ENCODE peak calls at places on chromosomes 2 and 18, in four cellular contexts. G is IMR-90, S is HCT116, U is neuronal stem cell. T is an unnamed sample. For H3K9me3, the result is how much of the 10 kb centered on the place peaks cover.

GRCh38 chr2:8794923-8795825 is 42.2 kb downstream of the KIDINS220 start:
- DNase-seq in S (no peak), G (peak), U (no peak), T (no peak)

GRCh38 chr2:149038442-149039212 is at the start of gene LYPD6B:
- DNase-seq in S (no peak), U (no peak), G (no peak), T (peak)

GRCh38 chr2:109607766-109608165 is 6.0 kb downstream of the SEPTIN10 start:
- DNase-seq in G (peak), S (no peak), U (no peak), T (peak)

GRCh38 chr2:128367601-128368359 is 49.1 kb upstream of the HS6ST1 start:
- DNase-seq in U (no peak), S (no peak), G (no peak), T (no peak)

GRCh38 chr2:232588680-232589585 is 38.4 kb downstream of the EIF4E2 start:
- DNase-seq in S (no peak), G (peak), U (no peak), T (peak)

GRCh38 chr2:234919711-234920110 is 32.1 kb upstream of the SH3BP4 start:
- DNase-seq in U (no peak), S (no peak), G (peak), T (peak)

GRCh38 chr2:160425794-160426193 is 67.8 kb downstream of the RBMS1 start:
- DNase-seq in G (no peak), S (no peak), U (no peak), T (no peak)

GRCh38 chr2:208415255-208415654 is 8.7 kb downstream of the PTH2R start:
- DNase-seq in U (no peak), G (no peak), S (no peak), T (no peak)

GRCh38 chr2:121831841-121832240 is 76.4 kb downstream of the TSN start:
- DNase-seq in S (no peak), G (no peak), U (no peak), T (no peak)

GRCh38 chr2:148565272-148565894 is 79.2 kb upstream of the EPC2 start:
- DNase-seq in U (no peak), G (no peak), S (no peak), T (no peak)

GRCh38 chr2:224410946-224411561 is 9.1 kb upstream of the FAM124B start:
- DNase-seq in S (no peak), G (peak), U (no peak), T (peak)

GRCh38 chr2:217142649-217143266 is 282.9 kb upstream of the TNP1 start:
- DNase-seq in S (peak), G (no peak), U (no peak), T (peak)

GRCh38 chr2:181138816-181139215 is 158.4 kb downstream of the UBE2E3 start:
- DNase-seq in G (peak), U (no peak), S (no peak), T (peak)

GRCh38 chr2:41920812-41921211 is 127.0 kb upstream of the PKDCC start:
- DNase-seq in S (no peak), G (no peak), U (no peak), T (no peak)

GRCh38 chr2:240491483-240491882 is 56.0 kb downstream of the GPC1 start:
- DNase-seq in S (no peak), U (no peak), G (no peak), T (no peak)
- H3K9me3 ChIP-seq in S (under half), U (under half), G (under half), T (under half)

DNA sequence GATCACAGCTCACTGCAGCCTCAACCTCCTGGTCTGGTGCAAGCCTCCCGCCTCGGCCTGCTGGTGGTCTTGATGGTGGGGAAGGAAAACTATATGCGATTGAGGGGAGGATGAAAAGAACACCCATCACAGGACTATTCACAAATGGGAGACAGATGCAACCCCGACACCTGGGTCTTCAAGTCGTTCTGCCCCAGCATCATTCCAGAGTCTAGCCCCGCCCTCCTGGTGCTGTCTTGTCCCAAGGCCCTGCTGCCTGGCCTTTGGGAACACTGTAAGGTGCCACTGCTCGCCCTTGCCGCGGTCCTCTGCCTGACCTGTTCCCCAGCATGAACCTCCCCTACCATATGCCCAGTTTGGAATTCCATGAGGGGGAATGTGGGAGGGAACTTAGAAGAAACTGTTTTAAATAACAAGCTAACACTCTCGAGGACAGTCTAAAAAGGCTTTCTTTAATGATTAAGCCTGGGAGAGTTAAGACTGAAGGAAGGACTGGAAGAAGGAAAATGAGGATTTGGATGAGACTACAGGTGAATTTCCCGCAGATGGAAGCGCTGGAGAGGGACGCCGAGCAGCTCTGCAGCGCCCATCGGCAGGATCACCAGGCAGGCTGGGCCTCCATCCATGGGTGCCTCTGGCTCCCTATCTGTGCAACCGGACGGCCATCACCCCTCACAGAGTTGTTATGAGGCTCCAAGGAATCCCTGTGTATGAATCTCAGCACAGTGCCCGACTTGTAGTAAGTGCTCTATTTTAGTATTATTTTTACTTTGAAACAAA is 75.0 kb downstream of the MEX3C start:
- DNase-seq in S (no peak), G (no peak), U (no peak), T (no peak)
- H3K9me3 ChIP-seq in S (under half), G (under half), U (under half), T (under half)

GRCh38 chr18:78971511-78972245 is 7.9 kb upstream of the SALL3 start:
- DNase-seq in S (no peak), G (no peak), U (no peak), T (no peak)

GRCh38 chr18:78972385-78972918 is 7.2 kb upstream of the SALL3 start:
- DNase-seq in G (no peak), S (no peak), U (no peak), T (no peak)

GRCh38 chr18:78973357-78974083 is 6.1 kb upstream of the SALL3 start:
- DNase-seq in S (no peak), G (no peak), U (no peak), T (no peak)

GRCh38 chr18:78974115-78974740 is 5.4 kb upstream of the SALL3 start:
- DNase-seq in S (no peak), U (no peak), G (no peak), T (no peak)

GRCh38 chr18:78972930-78973331 is 6.7 kb upstream of the SALL3 start:
- DNase-seq in S (no peak), G (no peak), U (no peak), T (no peak)
- H3K9me3 ChIP-seq in S (under half), G (under half), U (under half), T (under half)

GRCh38 chr2:178506949-178507348 is 26.7 kb downstream of the PLEKHA3 start:
- DNase-seq in U (no peak), G (no peak), S (no peak), T (no peak)

GRCh38 chr2:178506524-178506923 is 26.3 kb downstream of the PLEKHA3 start:
- DNase-seq in U (no peak), S (no peak), G (no peak), T (no peak)

GRCh38 chr2:178499640-178500039 is 19.4 kb downstream of the PLEKHA3 start:
- DNase-seq in U (no peak), S (no peak), G (no peak), T (no peak)

GRCh38 chr2:178506101-178506500 is 25.8 kb downstream of the PLEKHA3 start:
- DNase-seq in G (no peak), U (no peak), S (no peak), T (no peak)

GRCh38 chr2:178502751-178503150 is 22.5 kb downstream of the PLEKHA3 start:
- DNase-seq in G (no peak), S (no peak), U (no peak), T (no peak)
- H3K9me3 ChIP-seq in G (under half), S (under half), U (under half), T (under half)

GRCh38 chr2:116148361-116148760 is 1666.1 kb upstream of the DDX18 start:
- DNase-seq in U (no peak), G (no peak), S (no peak), T (no peak)

GRCh38 chr2:116153729-116154128 is 1660.8 kb upstream of the DDX18 start:
- DNase-seq in S (no peak), U (no peak), G (no peak), T (no peak)
- H3K9me3 ChIP-seq in S (under half), U (under half), G (under half), T (under half)

GRCh38 chr2:188023035-188023434 is 268.6 kb upstream of the GULP1 start:
- DNase-seq in U (no peak), G (no peak), S (no peak), T (no peak)
- H3K9me3 ChIP-seq in U (under half), G (under half), S (under half), T (under half)

DNA sequence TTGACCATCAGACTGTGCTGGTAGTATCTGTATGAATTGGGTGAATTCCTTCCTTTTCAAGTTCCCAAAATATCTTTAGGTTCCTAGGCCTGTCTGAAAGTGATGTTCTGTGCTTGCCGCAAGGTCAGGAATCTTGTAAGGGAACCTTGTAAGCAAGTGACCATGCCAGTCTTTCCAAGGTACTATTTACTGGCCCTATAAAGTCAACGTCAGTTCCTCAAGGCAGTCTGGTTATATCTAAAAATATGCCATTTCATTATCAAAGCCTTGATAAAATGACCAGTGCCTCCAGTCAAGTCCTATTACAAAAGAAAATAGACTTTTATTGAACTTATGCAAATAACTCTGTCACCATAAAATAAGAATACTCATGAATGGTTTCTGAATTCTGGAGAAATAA is 88.4 kb upstream of the TPO start:
- DNase-seq in S (no peak), G (no peak), U (no peak), T (no peak)
- H3K9me3 ChIP-seq in S (under half), G (under half), U (under half), T (under half)

GRCh38 chr2:16206191-16206944 is 266.0 kb downstream of the MYCN start:
- DNase-seq in S (no peak), G (no peak), U (no peak), T (no peak)

GRCh38 chr2:16204251-16204650 is 263.9 kb downstream of the MYCN start:
- DNase-seq in G (no peak), S (no peak), U (no peak), T (no peak)

GRCh38 chr2:16205631-16206030 is 265.3 kb downstream of the MYCN start:
- DNase-seq in U (no peak), S (no peak), G (no peak), T (no peak)

GRCh38 chr2:16203691-16204090 is 263.3 kb downstream of the MYCN start:
- DNase-seq in U (no peak), S (no peak), G (no peak), T (no peak)

GRCh38 chr2:16204791-16205620 is 264.7 kb downstream of the MYCN start:
- DNase-seq in G (no peak), U (peak), S (no peak), T (no peak)
- H3K9me3 ChIP-seq in G (under half), U (under half), S (under half), T (under half)

T was measured in mammary epithelial cell.